ENCODE peak calls at places on chromosome 4, in nine cellular contexts. U, Y, I, G, C, X, M, P and V are unnamed samples.
A peak's percentile ranks its signal among the peaks of the same experiment; 100 is the strongest.

GRCh38 chr4:33134366-33134765 is 2414.2 kb downstream of the PCDH7 start:
- DNase-seq in Y (no peak), P (no peak), I (no peak), X (no peak), G (no peak), C (no peak), M (no peak), U (no peak), V (no peak)

GRCh38 chr4:27930976-27931375 is 1070.3 kb downstream of the STIM2 start:
- DNase-seq in Y (no peak), M (no peak), G (no peak), P (no peak), C (no peak), U (no peak), X (no peak), I (no peak), V (no peak)

GRCh38 chr4:83340692-83341343 is 6.2 kb upstream of the HPSE start:
- DNase-seq in M (no peak), P (no peak), G (no peak), Y (no peak), I (no peak), X (no peak), U (no peak), C (no peak), V (no peak)

GRCh38 chr4:69239777-69240176 is 25.2 kb upstream of the UGT2B11 start:
- DNase-seq in M (no peak), Y (no peak), I (no peak), G (no peak), X (peak; percentile 61), P (no peak), U (no peak), C (no peak), V (no peak)

GRCh38 chr4:154731756-154732155 is 12.0 kb upstream of the LRAT start:
- DNase-seq in I (no peak), M (no peak), G (no peak), Y (no peak), U (no peak), P (no peak), X (no peak), C (no peak), V (no peak)

GRCh38 chr4:37981844-37982720 is 21.9 kb downstream of the PTTG2 start:
- DNase-seq in I (no peak), C (no peak), U (no peak), Y (no peak), G (no peak), M (no peak), P (no peak), X (no peak), V (no peak)

GRCh38 chr4:139015948-139016451 is 419 bp downstream of the NOCT start:
- DNase-seq in M (peak; percentile 78), G (no peak), C (no peak), X (peak; percentile 67), U (no peak), Y (no peak), I (no peak), P (peak; percentile 21), V (no peak)

GRCh38 chr4:37748546-37748945 is 62.4 kb upstream of the RELL1 start:
- DNase-seq in M (no peak), G (no peak), U (no peak), I (no peak), Y (no peak), X (no peak), P (no peak), C (no peak), V (no peak)

GRCh38 chr4:170015285-170015684 is 10.9 kb downstream of the MFAP3L start:
- DNase-seq in X (no peak), I (no peak), G (no peak), P (no peak), M (no peak), Y (no peak), C (no peak), U (no peak), V (no peak)

DNA sequence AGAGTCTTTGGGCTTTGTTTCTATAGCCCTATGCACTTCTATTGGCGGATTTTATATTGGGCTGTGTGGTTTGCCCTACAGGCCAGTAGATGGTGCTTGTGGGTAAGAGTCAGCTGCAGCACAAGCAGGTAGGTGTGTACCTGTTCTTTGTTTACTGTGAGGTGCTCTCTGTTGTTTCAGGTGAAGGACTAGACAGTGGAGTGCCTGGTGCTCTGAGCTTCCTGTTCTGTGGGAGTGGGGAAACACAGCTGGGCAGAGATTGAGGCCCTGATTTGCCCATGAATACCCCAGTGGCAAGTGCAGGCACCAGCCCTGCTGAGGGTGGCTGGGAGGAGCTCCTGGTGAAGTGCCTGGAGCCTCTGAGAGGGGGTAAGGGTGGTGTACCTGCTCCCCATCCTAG is 26.3 kb upstream of the UCP1 start:
- DNase-seq in X (peak; percentile 60), M (peak; percentile 63), Y (no peak), U (no peak), I (no peak), G (peak; percentile 25), C (no peak), P (no peak), V (no peak)
- TF ChIP-seq CTCF in X (peak; percentile 56), M (peak; percentile 85), Y (peak; percentile 39), U (no peak), I (peak; percentile 28), G (peak; percentile 51), C (no peak), P (no peak), V (no peak)

DNA sequence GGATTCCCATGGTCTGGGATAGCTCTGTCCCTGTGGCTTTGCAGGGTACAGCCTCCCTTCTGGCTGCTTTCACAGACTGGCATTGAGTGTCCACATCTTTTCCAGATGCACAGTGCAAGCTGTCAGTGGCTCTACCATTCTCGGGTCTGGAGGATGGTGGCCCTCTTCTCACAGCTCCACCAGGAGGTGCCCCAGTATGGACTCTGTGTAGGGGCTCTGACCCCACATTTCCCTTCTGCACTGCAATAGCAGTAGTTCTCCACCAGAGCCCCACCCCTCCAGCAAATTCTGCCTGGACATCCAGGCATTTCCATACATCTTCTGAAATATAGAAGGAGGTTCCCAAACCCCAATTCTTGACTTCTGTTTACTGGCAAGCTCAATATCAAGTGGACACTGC is 50.2 kb upstream of the GRID2 start:
- DNase-seq in X (no peak), Y (no peak), I (no peak), U (no peak), G (no peak), P (no peak), C (no peak), M (no peak), V (no peak)
- TF ChIP-seq CTCF in X (no peak), Y (no peak), I (no peak), U (no peak), G (no peak), P (no peak), C (no peak), M (no peak), V (no peak)

DNA sequence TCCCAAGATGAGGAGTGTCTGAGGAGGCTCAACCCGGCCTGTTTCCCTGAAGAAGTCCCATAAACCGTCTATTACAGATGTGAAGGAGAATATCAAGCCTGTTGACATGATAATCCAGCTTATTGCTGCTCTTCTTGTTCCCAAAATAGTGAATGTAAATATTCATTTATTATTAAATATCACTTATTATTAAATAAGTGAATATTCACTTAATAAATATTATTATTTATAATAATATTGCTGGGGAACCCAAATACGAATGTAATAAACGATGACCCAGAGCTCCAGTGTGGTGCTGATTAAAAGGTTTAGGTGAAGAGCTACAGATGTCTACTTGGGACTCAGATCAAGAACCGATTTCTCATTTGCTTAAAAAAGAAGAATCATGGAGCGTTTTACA is 23.8 kb upstream of the SORBS2 start:
- DNase-seq in X (no peak), Y (no peak), U (no peak), M (no peak), I (no peak), C (no peak), G (no peak), P (no peak), V (no peak)
- TF ChIP-seq CTCF in X (no peak), Y (no peak), U (no peak), M (no peak), I (no peak), C (no peak), G (no peak), P (no peak), V (no peak)

DNA sequence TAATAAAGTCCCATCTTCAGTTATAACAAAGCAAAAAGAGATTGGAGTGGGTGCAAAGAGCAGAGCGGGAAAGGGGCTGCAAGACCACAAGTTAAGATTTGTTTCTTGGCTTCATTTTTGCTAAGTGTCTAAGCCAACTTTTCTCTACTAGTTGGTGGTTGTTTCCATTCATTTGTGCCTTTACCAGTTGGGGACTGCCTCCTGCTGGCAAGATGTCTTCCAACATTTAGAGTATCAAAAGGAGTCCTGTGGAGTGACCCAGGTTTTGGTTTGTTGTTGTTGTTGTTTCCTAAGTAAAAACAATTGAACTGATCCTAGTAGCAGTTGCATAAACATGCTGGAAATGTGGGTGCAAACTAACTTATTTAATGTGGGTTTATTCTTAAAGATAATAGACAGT is 121.1 kb downstream of the SPATA18 start:
- DNase-seq in U (no peak), G (no peak), P (no peak), Y (no peak), C (no peak), X (peak; percentile 8), I (no peak), M (no peak), V (no peak)
- TF ChIP-seq CTCF in U (no peak), G (no peak), P (no peak), Y (no peak), C (no peak), X (peak; percentile 33), I (no peak), M (no peak), V (no peak)

GRCh38 chr4:102578819-102579218 is 77.7 kb downstream of the NFKB1 start:
- DNase-seq in U (no peak), I (peak; percentile 22), P (no peak), Y (no peak), C (no peak), M (no peak), X (peak; percentile 8), G (no peak), V (peak; percentile 33)
- TF ChIP-seq CTCF in U (no peak), I (no peak), P (no peak), Y (no peak), C (no peak), M (no peak), X (no peak), G (no peak), V (peak; percentile 21)

DNA sequence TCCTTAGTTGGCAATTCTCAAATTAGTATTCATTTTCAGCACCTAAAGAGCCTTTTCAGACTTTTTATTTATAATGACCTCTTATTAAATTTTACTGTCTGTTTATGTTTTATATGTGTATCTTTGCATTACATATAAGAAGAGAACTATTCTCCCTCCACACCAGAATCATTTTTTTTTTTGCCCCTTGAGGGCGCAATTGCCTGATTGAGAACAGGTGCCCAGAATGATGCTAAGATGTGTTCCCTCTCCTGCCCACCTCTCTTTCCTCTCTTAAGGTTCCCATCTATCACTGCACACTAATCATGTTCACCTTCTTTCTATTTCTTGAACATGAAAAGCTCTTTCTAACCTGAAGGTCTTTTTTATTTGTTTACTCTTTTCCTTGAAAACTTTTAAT is 44.2 kb upstream of the ADAM29 start:
- DNase-seq in I (no peak), X (no peak), C (no peak), Y (no peak), P (no peak), U (no peak), G (no peak), M (no peak), V (no peak)
- TF ChIP-seq CTCF in I (no peak), X (no peak), C (no peak), Y (no peak), P (no peak), U (no peak), G (peak; percentile 28), M (no peak), V (peak; percentile 15)

GRCh38 chr4:79176351-79176750 is 149.5 kb downstream of the NAA11 start:
- DNase-seq in G (no peak), Y (no peak), X (no peak), P (no peak), M (no peak), C (no peak), U (no peak), I (no peak), V (no peak)
- TF ChIP-seq CTCF in G (no peak), Y (no peak), X (no peak), P (no peak), M (no peak), C (no peak), U (no peak), I (no peak), V (no peak)